ENCODE peak calls at places on chromosomes 16 and 17, in eight cellular contexts. X is neural crest cell, Y is lower leg skin, I is choroid plexus epithelial cell, L is body of pancreas, W is prostate gland, M is fibroblast of villous mesenchyme, R is tibial nerve. U is an unnamed sample.

GRCh38 chr17:30379303-30380105 is 777 bp downstream of the CPD start:
- DNase-seq in X (no peak), Y (peak), I (no peak), L (peak), W (peak), M (no peak), R (no peak), U (peak)

GRCh38 chr17:39700148-39700987 is 504 bp downstream of the ERBB2 start:
- DNase-seq in X (peak), Y (no peak), I (peak), L (no peak), W (no peak), M (peak), R (no peak), U (no peak)

GRCh38 chr17:76500745-76501017 is 542 bp downstream of the RHBDF2 start:
- DNase-seq in X (no peak), Y (no peak), I (no peak), L (no peak), W (no peak), M (no peak), R (no peak), U (no peak)

GRCh38 chr16:79980650-79981521 is 380.3 kb upstream of the MAF start:
- DNase-seq in X (peak), Y (no peak), I (no peak), L (no peak), W (no peak), M (no peak), R (no peak), U (no peak)

GRCh38 chr17:46264456-46265198 is 30.3 kb upstream of the LRRC37A start:
- DNase-seq in X (no peak), Y (no peak), I (peak), L (no peak), W (no peak), M (peak), R (no peak), U (peak)

GRCh38 chr16:49620868-49621239 is 235.1 kb downstream of the ZNF423 start:
- DNase-seq in X (no peak), Y (no peak), I (peak), L (no peak), W (no peak), M (no peak), R (no peak), U (no peak)

GRCh38 chr17:56834380-56835258 is 668 bp downstream of the DGKE start:
- DNase-seq in X (peak), Y (peak), I (peak), L (peak), W (peak), M (peak), R (peak), U (peak)

GRCh38 chr16:88315543-88316105 is 67.1 kb upstream of the ZNF469 start:
- DNase-seq in X (peak), Y (no peak), I (peak), L (peak), W (no peak), M (peak), R (no peak), U (no peak)

GRCh38 chr16:74724820-74725549 is 24.3 kb upstream of the MLKL start:
- DNase-seq in X (peak), Y (no peak), I (peak), L (no peak), W (no peak), M (no peak), R (no peak), U (no peak)

GRCh38 chr17:80632046-80632581 is 87.5 kb downstream of the RPTOR start:
- DNase-seq in X (no peak), Y (peak), I (no peak), L (no peak), W (no peak), M (no peak), R (no peak), U (no peak)

GRCh38 chr17:41532947-41533570 is 5.0 kb upstream of the KRT19 start:
- DNase-seq in X (no peak), Y (no peak), I (no peak), L (no peak), W (no peak), M (no peak), R (no peak), U (no peak)

GRCh38 chr17:5283531-5284315 is 1.6 kb downstream of the RABEP1 start:
- DNase-seq in X (no peak), Y (no peak), I (peak), L (no peak), W (no peak), M (no peak), R (no peak), U (no peak)

GRCh38 chr16:50674831-50675230 is 6.3 kb downstream of the SNX20 start:
- DNase-seq in X (no peak), Y (no peak), I (no peak), L (no peak), W (no peak), M (no peak), R (no peak), U (no peak)

GRCh38 chr16:79651363-79651762 is 50.8 kb upstream of the MAF start:
- DNase-seq in X (no peak), Y (peak), I (peak), L (peak), W (peak), M (peak), R (peak), U (no peak)

GRCh38 chr17:7552621-7553051 is 3.8 kb downstream of the TNFSF12 start:
- DNase-seq in X (no peak), Y (no peak), I (no peak), L (no peak), W (no peak), M (no peak), R (peak), U (no peak)

GRCh38 chr16:10871157-10871991 is 5.6 kb upstream of the CIITA start:
- DNase-seq in X (no peak), Y (peak), I (peak), L (peak), W (peak), M (peak), R (no peak), U (peak)

GRCh38 chr17:66949501-66949900 is 15.0 kb upstream of the CACNG4 start:
- DNase-seq in X (no peak), Y (no peak), I (no peak), L (no peak), W (no peak), M (peak), R (no peak), U (no peak)

GRCh38 chr17:77222356-77222755 is 81.6 kb downstream of the SEC14L1 start:
- DNase-seq in X (no peak), Y (no peak), I (no peak), L (no peak), W (no peak), M (no peak), R (no peak), U (no peak)

DNA sequence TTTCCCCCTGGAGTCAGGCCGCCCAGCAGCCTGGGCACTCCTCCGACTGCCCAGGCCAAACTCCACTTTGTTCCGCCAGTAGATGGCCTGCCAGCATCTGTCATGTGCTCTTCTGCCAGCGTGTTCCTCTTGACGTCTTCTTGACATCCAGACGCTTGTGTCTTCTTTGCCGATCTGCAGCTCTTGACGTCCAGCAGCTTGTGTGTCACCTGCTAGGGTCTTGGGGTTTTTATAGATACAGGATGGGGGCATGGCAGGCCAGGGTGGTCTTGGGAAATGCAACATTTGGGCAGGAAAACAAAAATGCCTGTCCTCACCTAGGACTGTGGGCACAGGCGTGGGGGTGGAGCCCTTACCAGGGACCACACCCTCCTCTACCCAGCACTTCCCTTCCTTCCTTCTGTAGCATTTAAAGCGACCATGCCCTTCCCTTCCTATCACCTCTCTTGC is 88.7 kb downstream of the BMERB1 start:
- DNase-seq in X (no peak), Y (no peak), I (no peak), L (no peak), W (no peak), M (no peak), R (peak), U (no peak)
- TF ChIP-seq CTCF in X (no peak), Y (no peak), I (no peak), L (no peak), W (no peak), M (no peak), R (no peak), U (no peak)

GRCh38 chr16:1152123-1152638 is 725 bp upstream of the CACNA1H start:
- DNase-seq in X (peak), Y (no peak), I (no peak), L (no peak), W (no peak), M (no peak), R (no peak), U (peak)

GRCh38 chr16:1152651-1153259 is at the start of gene CACNA1H:
- DNase-seq in X (peak), Y (no peak), I (no peak), L (no peak), W (no peak), M (no peak), R (no peak), U (peak)

GRCh38 chr16:1149101-1149636 is 3.7 kb upstream of the CACNA1H start:
- DNase-seq in X (no peak), Y (no peak), I (no peak), L (no peak), W (no peak), M (no peak), R (no peak), U (no peak)

GRCh38 chr16:1151424-1152122 is 1.3 kb upstream of the CACNA1H start:
- DNase-seq in X (no peak), Y (no peak), I (no peak), L (no peak), W (no peak), M (no peak), R (no peak), U (no peak)

GRCh38 chr16:1150511-1150982 is 2.4 kb upstream of the CACNA1H start:
- DNase-seq in X (no peak), Y (no peak), I (peak), L (no peak), W (no peak), M (peak), R (no peak), U (no peak)
- TF ChIP-seq CTCF in X (no peak), Y (no peak), I (peak), L (no peak), W (no peak), M (no peak), R (no peak), U (no peak)

GRCh38 chr17:35242805-35243458 is at the start of gene SLFN5:
- DNase-seq in X (peak), Y (peak), I (peak), L (peak), W (peak), M (peak), R (peak), U (peak)

GRCh38 chr17:35240861-35241260 is 2.0 kb upstream of the SLFN5 start:
- DNase-seq in X (no peak), Y (no peak), I (no peak), L (no peak), W (no peak), M (no peak), R (no peak), U (no peak)

GRCh38 chr17:35241520-35241919 is 1.4 kb upstream of the SLFN5 start:
- DNase-seq in X (no peak), Y (no peak), I (no peak), L (no peak), W (no peak), M (no peak), R (no peak), U (peak)

GRCh38 chr17:35243459-35244204 is 760 bp downstream of the SLFN5 start:
- DNase-seq in X (peak), Y (peak), I (peak), L (peak), W (peak), M (peak), R (peak), U (peak)

GRCh38 chr17:35242158-35242804 is 591 bp upstream of the SLFN5 start:
- DNase-seq in X (no peak), Y (peak), I (peak), L (peak), W (peak), M (no peak), R (peak), U (peak)
- TF ChIP-seq CTCF in X (peak), Y (no peak), I (peak), L (peak), W (peak), M (peak), R (peak), U (peak)

GRCh38 chr16:48197294-48197693 is 41.5 kb upstream of the ABCC12 start:
- DNase-seq in X (no peak), Y (no peak), I (no peak), L (no peak), W (no peak), M (no peak), R (no peak), U (no peak)
- TF ChIP-seq CTCF in X (no peak), Y (no peak), I (no peak), L (no peak), W (no peak), M (no peak), R (no peak), U (no peak)

GRCh38 chr16:29805232-29806095 is 865 bp upstream of the MAZ start:
- DNase-seq in X (peak), Y (peak), I (peak), L (peak), W (peak), M (peak), R (peak), U (peak)
- TF ChIP-seq CTCF in X (peak), Y (no peak), I (no peak), L (peak), W (peak), M (no peak), R (peak), U (no peak)

DNA sequence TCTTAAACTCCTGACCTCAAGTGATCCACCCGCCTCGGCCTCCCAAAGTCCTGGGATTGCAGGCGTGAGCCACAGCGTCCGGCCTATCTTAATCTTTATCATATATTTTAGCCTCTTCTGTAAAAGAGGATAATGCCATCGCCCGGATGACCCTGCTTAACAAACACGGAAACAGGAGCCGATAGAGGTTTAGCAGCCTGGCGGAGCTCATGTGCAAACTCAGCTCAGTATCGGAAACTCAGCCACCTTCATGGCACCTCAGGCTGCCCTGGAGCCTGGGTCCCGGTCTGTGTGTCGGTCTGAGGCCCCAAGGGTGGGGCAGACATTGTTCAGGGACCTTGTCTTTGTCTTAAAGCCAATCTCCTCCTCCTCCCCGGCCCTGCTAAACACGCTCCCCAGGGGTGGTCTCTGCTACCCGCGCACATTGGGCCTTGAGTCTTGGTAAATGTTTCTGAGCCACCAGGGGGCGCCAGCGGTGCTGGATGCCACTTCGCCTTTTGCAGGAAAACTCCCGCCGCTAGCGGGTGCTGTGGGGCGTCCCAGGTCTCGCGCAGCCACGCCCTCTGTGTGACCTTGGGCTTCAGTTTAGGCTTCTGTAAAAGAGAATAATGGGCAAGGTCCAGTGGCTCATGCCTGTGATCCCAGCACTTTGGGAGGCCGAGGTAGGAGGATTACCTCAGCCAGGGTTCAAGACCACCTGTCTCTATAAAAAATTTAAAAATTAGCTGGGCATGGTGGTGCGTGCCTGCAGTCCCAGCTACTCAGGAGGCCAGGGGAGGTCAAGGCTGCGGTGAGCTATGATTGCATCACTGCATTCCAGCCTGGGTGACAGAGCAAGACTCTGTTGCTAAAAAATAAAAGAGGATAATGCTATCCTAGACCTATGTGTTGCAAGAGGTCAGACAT is 2.7 kb downstream of the CETP start:
- DNase-seq in X (peak), Y (peak), I (peak), L (peak), W (peak), M (peak), R (peak), U (peak)
- TF ChIP-seq CTCF in X (peak), Y (peak), I (peak), L (peak), W (peak), M (peak), R (peak), U (peak)

GRCh38 chr17:78355045-78355641 is 4.7 kb downstream of the SOCS3 start:
- DNase-seq in X (no peak), Y (no peak), I (no peak), L (no peak), W (no peak), M (no peak), R (no peak), U (no peak)

GRCh38 chr17:78349831-78350631 is 9.8 kb downstream of the SOCS3 start:
- DNase-seq in X (no peak), Y (no peak), I (no peak), L (no peak), W (no peak), M (no peak), R (no peak), U (no peak)

GRCh38 chr17:78347453-78347852 is 12.4 kb downstream of the SOCS3 start:
- DNase-seq in X (no peak), Y (no peak), I (no peak), L (peak), W (no peak), M (no peak), R (no peak), U (no peak)

GRCh38 chr17:78348055-78348745 is 11.7 kb downstream of the SOCS3 start:
- DNase-seq in X (no peak), Y (no peak), I (no peak), L (no peak), W (no peak), M (no peak), R (no peak), U (no peak)

DNA sequence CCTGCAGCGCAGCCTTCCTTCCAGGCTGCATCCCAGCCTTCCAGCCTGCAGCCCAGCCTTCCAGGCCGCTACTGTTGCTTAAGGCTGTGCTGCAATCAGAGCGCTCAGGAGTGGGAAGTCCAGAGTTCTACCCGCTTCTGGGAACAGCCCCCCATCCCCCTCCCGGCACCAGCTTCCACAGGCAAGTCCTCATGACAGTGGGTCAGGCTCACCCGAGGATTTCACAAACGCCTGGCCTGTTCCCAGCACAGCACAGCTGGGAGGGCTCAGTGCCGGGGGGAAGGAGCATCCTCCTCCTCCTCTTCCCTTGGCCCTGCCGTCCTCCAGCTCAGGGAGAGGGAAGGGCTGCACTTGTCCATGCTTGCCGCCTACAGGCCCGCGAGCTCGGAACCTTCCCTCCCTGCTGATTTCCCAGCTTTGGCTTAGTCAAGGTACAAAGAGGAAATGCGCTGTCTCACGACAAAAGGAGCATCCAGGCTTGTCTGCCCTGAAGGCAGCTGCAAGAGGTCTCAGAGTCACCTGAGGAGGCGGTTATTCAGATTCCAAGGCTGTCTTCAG is 8.3 kb downstream of the SOCS3 start:
- DNase-seq in X (no peak), Y (peak), I (peak), L (peak), W (peak), M (peak), R (peak), U (no peak)
- TF ChIP-seq CTCF in X (no peak), Y (peak), I (peak), L (no peak), W (peak), M (peak), R (peak), U (no peak)

GRCh38 chr16:71441348-71441781 is 489 bp downstream of the TLE7 start:
- DNase-seq in X (no peak), Y (no peak), I (no peak), L (no peak), W (no peak), M (peak), R (no peak), U (peak)
- TF ChIP-seq CTCF in X (peak), Y (no peak), I (peak), L (peak), W (peak), M (peak), R (no peak), U (peak)

GRCh38 chr16:5065368-5065767 is 388 bp downstream of the C16orf89 start:
- DNase-seq in X (no peak), Y (no peak), I (no peak), L (no peak), W (no peak), M (no peak), R (no peak), U (no peak)

GRCh38 chr16:5062051-5062450 is 3.7 kb downstream of the C16orf89 start:
- DNase-seq in X (no peak), Y (no peak), I (no peak), L (no peak), W (no peak), M (no peak), R (no peak), U (no peak)

GRCh38 chr16:5064915-5065314 is 841 bp downstream of the C16orf89 start:
- DNase-seq in X (no peak), Y (no peak), I (peak), L (peak), W (no peak), M (no peak), R (no peak), U (no peak)

GRCh38 chr16:5065813-5066212 is at the start of gene C16orf89:
- DNase-seq in X (no peak), Y (no peak), I (no peak), L (peak), W (no peak), M (no peak), R (no peak), U (no peak)

DNA sequence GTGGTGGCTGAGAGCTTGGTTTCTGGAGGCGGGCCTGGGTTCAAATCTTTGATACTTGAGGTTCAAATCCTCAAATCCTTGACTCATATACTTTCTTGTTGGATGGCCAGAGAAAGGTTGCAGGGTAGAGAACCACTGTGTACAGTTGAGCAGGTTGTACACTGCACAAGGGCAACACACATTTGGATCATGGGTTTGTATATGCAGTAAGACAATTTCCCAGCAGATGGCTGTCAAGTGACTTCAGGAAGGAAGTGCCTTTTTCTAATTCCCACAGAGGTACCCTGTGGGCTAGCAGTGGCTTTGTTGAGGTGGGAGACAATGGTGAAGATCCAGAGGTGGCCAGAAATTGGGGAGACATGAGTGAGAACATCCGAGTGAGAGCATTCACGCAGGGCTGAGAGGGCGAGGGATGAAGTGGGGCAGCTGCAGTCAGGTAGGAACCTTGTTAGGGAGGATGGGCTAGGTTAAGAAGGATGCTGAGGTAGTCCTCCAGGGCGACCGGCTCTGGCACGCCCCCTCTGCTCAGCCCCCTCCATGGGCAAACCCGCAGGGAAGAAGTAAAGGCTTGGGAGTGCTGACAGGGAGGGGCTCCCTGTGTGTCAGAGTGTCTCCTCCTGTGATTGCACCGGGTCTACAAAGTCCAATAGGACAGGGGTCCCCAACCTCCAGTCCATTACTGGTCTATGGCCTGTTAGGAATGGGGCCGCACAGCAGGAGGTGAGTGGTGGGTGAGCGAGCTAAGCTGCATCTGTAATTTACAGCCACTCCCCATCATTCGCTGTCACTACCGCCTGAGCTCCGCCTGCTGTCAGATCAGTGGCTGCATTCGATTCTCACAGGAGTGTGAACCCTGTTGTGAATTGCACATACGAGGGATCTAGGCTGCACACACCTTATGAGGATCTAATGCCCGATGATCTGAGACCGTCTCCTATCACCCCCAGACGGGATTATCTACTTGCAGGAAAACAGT is 2.7 kb downstream of the C16orf89 start:
- DNase-seq in X (no peak), Y (no peak), I (no peak), L (no peak), W (no peak), M (no peak), R (no peak), U (no peak)
- TF ChIP-seq CTCF in X (no peak), Y (no peak), I (no peak), L (no peak), W (no peak), M (no peak), R (no peak), U (no peak)

U was measured in natural killer cell.